ENCODE peak calls at places on chromosomes 2 and 18, in ten cellular contexts. One of them, this sample, is unnamed.

GRCh38 chr2:19029655-19030054 is 328.8 kb downstream of the OSR1 start:
- DNase-seq in astrocyte of the spinal cord: no peak
- DNase-seq in AG10803: no peak
- DNase-seq in uterus: no peak
- DNase-seq in suprapubic skin: no peak
- DNase-seq in A549: no peak
- DNase-seq in fibroblast of mammary gland: peak; percentile 68
- DNase-seq in mucosa of descending colon: no peak
- DNase-seq in Peyer's patch: no peak
- DNase-seq in cardiac muscle cell: no peak
- DNase-seq in this sample: peak; percentile 0

GRCh38 chr2:17148298-17149228 is 369.7 kb downstream of the RAD51AP2 start:
- DNase-seq in A549: no peak
- DNase-seq in cardiac muscle cell: peak; percentile 55
- DNase-seq in mucosa of descending colon: no peak
- DNase-seq in fibroblast of mammary gland: peak; percentile 2
- DNase-seq in uterus: no peak
- DNase-seq in AG10803: peak; percentile 12
- DNase-seq in Peyer's patch: no peak
- DNase-seq in astrocyte of the spinal cord: peak; percentile 26
- DNase-seq in suprapubic skin: no peak
- DNase-seq in this sample: no peak

GRCh38 chr18:48229445-48230052 is 179.6 kb downstream of the ZBTB7C start:
- DNase-seq in Peyer's patch: no peak
- DNase-seq in A549: no peak
- DNase-seq in fibroblast of mammary gland: no peak
- DNase-seq in AG10803: no peak
- DNase-seq in suprapubic skin: no peak
- DNase-seq in mucosa of descending colon: no peak
- DNase-seq in cardiac muscle cell: no peak
- DNase-seq in uterus: no peak
- DNase-seq in astrocyte of the spinal cord: no peak
- DNase-seq in this sample: no peak

GRCh38 chr2:95006661-95007060 is 18.8 kb upstream of the MAL start:
- DNase-seq in uterus: no peak
- DNase-seq in cardiac muscle cell: no peak
- DNase-seq in mucosa of descending colon: no peak
- DNase-seq in astrocyte of the spinal cord: no peak
- DNase-seq in A549: no peak
- DNase-seq in AG10803: no peak
- DNase-seq in suprapubic skin: no peak
- DNase-seq in fibroblast of mammary gland: no peak
- DNase-seq in Peyer's patch: peak; percentile 22
- DNase-seq in this sample: no peak

GRCh38 chr2:11278219-11278618 is 66.2 kb downstream of the ROCK2 start:
- DNase-seq in astrocyte of the spinal cord: no peak
- DNase-seq in AG10803: no peak
- DNase-seq in uterus: no peak
- DNase-seq in cardiac muscle cell: no peak
- DNase-seq in suprapubic skin: no peak
- DNase-seq in Peyer's patch: no peak
- DNase-seq in A549: no peak
- DNase-seq in mucosa of descending colon: no peak
- DNase-seq in fibroblast of mammary gland: no peak
- DNase-seq in this sample: no peak

GRCh38 chr2:102301867-102302362 is 9.4 kb upstream of the IL1RL1 start:
- DNase-seq in astrocyte of the spinal cord: no peak
- DNase-seq in mucosa of descending colon: peak; percentile 75
- DNase-seq in suprapubic skin: no peak
- DNase-seq in cardiac muscle cell: peak; percentile 53
- DNase-seq in Peyer's patch: no peak
- DNase-seq in fibroblast of mammary gland: peak; percentile 62
- DNase-seq in A549: no peak
- DNase-seq in AG10803: no peak
- DNase-seq in uterus: no peak
- DNase-seq in this sample: no peak

GRCh38 chr2:180219471-180219870 is 212.4 kb upstream of the CWC22 start:
- DNase-seq in Peyer's patch: no peak
- DNase-seq in uterus: no peak
- DNase-seq in mucosa of descending colon: no peak
- DNase-seq in A549: no peak
- DNase-seq in AG10803: peak; percentile 90
- DNase-seq in fibroblast of mammary gland: peak; percentile 90
- DNase-seq in astrocyte of the spinal cord: peak; percentile 10
- DNase-seq in suprapubic skin: no peak
- DNase-seq in cardiac muscle cell: no peak
- DNase-seq in this sample: no peak

GRCh38 chr2:64943387-64944150 is 45.6 kb upstream of the SLC1A4 start:
- DNase-seq in fibroblast of mammary gland: peak; percentile 60
- DNase-seq in AG10803: peak; percentile 93
- DNase-seq in uterus: peak; percentile 34
- DNase-seq in suprapubic skin: peak; percentile 83
- DNase-seq in Peyer's patch: no peak
- DNase-seq in cardiac muscle cell: no peak
- DNase-seq in A549: peak; percentile 40
- DNase-seq in mucosa of descending colon: no peak
- DNase-seq in astrocyte of the spinal cord: peak; percentile 49
- DNase-seq in this sample: no peak

GRCh38 chr2:219968685-219969345 is 341.4 kb downstream of the SLC4A3 start:
- DNase-seq in Peyer's patch: no peak
- DNase-seq in mucosa of descending colon: no peak
- DNase-seq in suprapubic skin: no peak
- DNase-seq in astrocyte of the spinal cord: peak; percentile 31
- DNase-seq in uterus: no peak
- DNase-seq in cardiac muscle cell: no peak
- DNase-seq in fibroblast of mammary gland: peak; percentile 63
- DNase-seq in AG10803: peak; percentile 41
- DNase-seq in A549: peak; percentile 54
- DNase-seq in this sample: no peak

GRCh38 chr2:831225-831536 is 119.5 kb upstream of the SNTG2 start:
- DNase-seq in Peyer's patch: no peak
- DNase-seq in fibroblast of mammary gland: no peak
- DNase-seq in cardiac muscle cell: no peak
- DNase-seq in mucosa of descending colon: no peak
- DNase-seq in suprapubic skin: no peak
- DNase-seq in uterus: no peak
- DNase-seq in A549: no peak
- DNase-seq in astrocyte of the spinal cord: no peak
- DNase-seq in AG10803: no peak
- DNase-seq in this sample: no peak

GRCh38 chr2:36486546-36487044 is 111.4 kb downstream of the FEZ2 start:
- DNase-seq in mucosa of descending colon: no peak
- DNase-seq in fibroblast of mammary gland: peak; percentile 65
- DNase-seq in A549: no peak
- DNase-seq in suprapubic skin: no peak
- DNase-seq in cardiac muscle cell: peak; percentile 23
- DNase-seq in AG10803: peak; percentile 89
- DNase-seq in uterus: no peak
- DNase-seq in Peyer's patch: no peak
- DNase-seq in astrocyte of the spinal cord: peak; percentile 76
- DNase-seq in this sample: peak; percentile 71

GRCh38 chr2:152910970-152911369 is 192.6 kb downstream of the ARL6IP6 start:
- DNase-seq in AG10803: no peak
- DNase-seq in cardiac muscle cell: no peak
- DNase-seq in fibroblast of mammary gland: no peak
- DNase-seq in A549: no peak
- DNase-seq in uterus: no peak
- DNase-seq in suprapubic skin: no peak
- DNase-seq in mucosa of descending colon: no peak
- DNase-seq in Peyer's patch: no peak
- DNase-seq in astrocyte of the spinal cord: no peak
- DNase-seq in this sample: no peak

GRCh38 chr2:151287513-151288250 is 1.8 kb downstream of the NMI start:
- DNase-seq in AG10803: no peak
- DNase-seq in fibroblast of mammary gland: no peak
- DNase-seq in suprapubic skin: no peak
- DNase-seq in A549: no peak
- DNase-seq in astrocyte of the spinal cord: no peak
- DNase-seq in uterus: no peak
- DNase-seq in mucosa of descending colon: no peak
- DNase-seq in cardiac muscle cell: no peak
- DNase-seq in Peyer's patch: no peak
- DNase-seq in this sample: no peak

GRCh38 chr2:112031473-112031872 is 23.6 kb upstream of the TMEM87B start:
- DNase-seq in A549: no peak
- DNase-seq in astrocyte of the spinal cord: peak; percentile 30
- DNase-seq in cardiac muscle cell: no peak
- DNase-seq in mucosa of descending colon: no peak
- DNase-seq in AG10803: peak; percentile 21
- DNase-seq in suprapubic skin: no peak
- DNase-seq in uterus: no peak
- DNase-seq in fibroblast of mammary gland: peak; percentile 29
- DNase-seq in Peyer's patch: no peak
- DNase-seq in this sample: no peak

GRCh38 chr2:3470166-3470651 is 49.1 kb downstream of the ADI1 start:
- DNase-seq in AG10803: peak; percentile 90
- DNase-seq in Peyer's patch: no peak
- DNase-seq in uterus: peak; percentile 87
- DNase-seq in mucosa of descending colon: no peak
- DNase-seq in fibroblast of mammary gland: peak; percentile 97
- DNase-seq in suprapubic skin: no peak
- DNase-seq in astrocyte of the spinal cord: peak; percentile 93
- DNase-seq in cardiac muscle cell: no peak
- DNase-seq in A549: no peak
- DNase-seq in this sample: peak; percentile 76

GRCh38 chr2:68284896-68285295 is 32.6 kb upstream of the PPP3R1 start:
- DNase-seq in uterus: peak; percentile 72
- DNase-seq in suprapubic skin: no peak
- DNase-seq in mucosa of descending colon: peak; percentile 8
- DNase-seq in cardiac muscle cell: no peak
- DNase-seq in fibroblast of mammary gland: peak; percentile 92
- DNase-seq in astrocyte of the spinal cord: peak; percentile 9
- DNase-seq in AG10803: peak; percentile 89
- DNase-seq in Peyer's patch: no peak
- DNase-seq in A549: no peak
- DNase-seq in this sample: no peak

GRCh38 chr2:180040146-180040925 is 33.2 kb upstream of the CWC22 start:
- DNase-seq in mucosa of descending colon: no peak
- DNase-seq in Peyer's patch: no peak
- DNase-seq in astrocyte of the spinal cord: peak; percentile 97
- DNase-seq in AG10803: peak; percentile 98
- DNase-seq in uterus: no peak
- DNase-seq in suprapubic skin: no peak
- DNase-seq in A549: no peak
- DNase-seq in fibroblast of mammary gland: peak; percentile 99
- DNase-seq in cardiac muscle cell: no peak
- DNase-seq in this sample: peak; percentile 49

GRCh38 chr2:43387092-43388062 is 161.0 kb upstream of the ZFP36L2 start:
- DNase-seq in A549: no peak
- DNase-seq in suprapubic skin: no peak
- DNase-seq in uterus: no peak
- DNase-seq in AG10803: peak; percentile 47
- DNase-seq in fibroblast of mammary gland: peak; percentile 33
- DNase-seq in mucosa of descending colon: peak; percentile 29
- DNase-seq in cardiac muscle cell: no peak
- DNase-seq in astrocyte of the spinal cord: peak; percentile 66
- DNase-seq in Peyer's patch: no peak
- DNase-seq in this sample: no peak

GRCh38 chr2:221444106-221444505 is 128.0 kb downstream of the EPHA4 start:
- DNase-seq in AG10803: peak; percentile 29
- DNase-seq in mucosa of descending colon: peak; percentile 28
- DNase-seq in uterus: no peak
- DNase-seq in suprapubic skin: no peak
- DNase-seq in astrocyte of the spinal cord: peak; percentile 64
- DNase-seq in cardiac muscle cell: no peak
- DNase-seq in Peyer's patch: no peak
- DNase-seq in A549: no peak
- DNase-seq in fibroblast of mammary gland: peak; percentile 63
- DNase-seq in this sample: no peak

DNA sequence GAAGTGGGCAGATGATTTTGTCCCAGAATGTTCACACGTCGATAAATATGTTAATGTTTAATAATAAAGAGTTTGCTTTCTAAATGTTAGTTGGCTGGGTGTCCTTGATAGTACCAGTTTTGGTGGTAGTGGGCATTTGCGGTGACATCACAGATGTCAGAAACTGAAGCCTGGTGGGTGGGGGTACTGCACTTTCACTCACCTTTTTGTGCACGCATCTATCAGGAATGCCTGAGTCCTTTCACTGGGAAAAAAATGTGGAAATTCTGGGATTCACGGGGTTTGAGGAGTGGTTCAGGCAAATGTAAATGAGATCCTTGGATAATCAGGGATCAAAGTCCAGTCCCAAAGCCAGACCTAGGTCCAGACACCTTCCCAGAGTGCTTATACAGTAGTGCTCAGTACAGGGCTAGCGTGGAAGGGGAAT is 3.2 kb downstream of the EPAS1 start:
- DNase-seq in cardiac muscle cell: no peak
- DNase-seq in mucosa of descending colon: peak; percentile 39
- DNase-seq in A549: no peak
- DNase-seq in AG10803: no peak
- DNase-seq in suprapubic skin: peak; percentile 44
- DNase-seq in fibroblast of mammary gland: no peak
- DNase-seq in astrocyte of the spinal cord: no peak
- DNase-seq in uterus: no peak
- DNase-seq in Peyer's patch: no peak
- DNase-seq in this sample: no peak
- H3K4me3 ChIP-seq in cardiac muscle cell: no peak overlapping the region
- H3K4me3 ChIP-seq in mucosa of descending colon: no peak overlapping the region
- H3K4me3 ChIP-seq in A549: peak overlapping the region; percentile 92
- H3K4me3 ChIP-seq in AG10803: peak overlapping the region; percentile 94
- H3K4me3 ChIP-seq in suprapubic skin: peak overlapping the region; percentile 81
- H3K4me3 ChIP-seq in fibroblast of mammary gland: peak overlapping the region; percentile 77
- H3K4me3 ChIP-seq in astrocyte of the spinal cord: no peak overlapping the region
- H3K4me3 ChIP-seq in uterus: peak overlapping the region; percentile 83
- H3K4me3 ChIP-seq in Peyer's patch: peak overlapping the region; percentile 60
- H3K4me3 ChIP-seq in this sample: peak overlapping the region; percentile 96

GRCh38 chr2:78431241-78431640 is 594.3 kb upstream of the REG3G start:
- DNase-seq in A549: no peak
- DNase-seq in fibroblast of mammary gland: no peak
- DNase-seq in mucosa of descending colon: no peak
- DNase-seq in uterus: no peak
- DNase-seq in astrocyte of the spinal cord: no peak
- DNase-seq in cardiac muscle cell: no peak
- DNase-seq in Peyer's patch: no peak
- DNase-seq in suprapubic skin: no peak
- DNase-seq in AG10803: no peak
- DNase-seq in this sample: no peak
- TF ChIP-seq CTCF in A549: no peak
- TF ChIP-seq CTCF in fibroblast of mammary gland: no peak
- TF ChIP-seq CTCF in mucosa of descending colon: no peak
- TF ChIP-seq CTCF in uterus: no peak
- TF ChIP-seq CTCF in astrocyte of the spinal cord: no peak
- TF ChIP-seq CTCF in cardiac muscle cell: no peak
- TF ChIP-seq CTCF in Peyer's patch: no peak
- TF ChIP-seq CTCF in suprapubic skin: no peak
- TF ChIP-seq CTCF in AG10803: no peak
- TF ChIP-seq CTCF in this sample: no peak

GRCh38 chr2:70767699-70768584 is at the start of gene ADD2:
- DNase-seq in fibroblast of mammary gland: peak; percentile 19
- DNase-seq in AG10803: peak; percentile 42
- DNase-seq in A549: peak; percentile 76
- DNase-seq in astrocyte of the spinal cord: peak; percentile 10
- DNase-seq in cardiac muscle cell: peak; percentile 83
- DNase-seq in uterus: no peak
- DNase-seq in Peyer's patch: no peak
- DNase-seq in mucosa of descending colon: no peak
- DNase-seq in suprapubic skin: no peak
- DNase-seq in this sample: no peak
- H3K4me3 ChIP-seq in fibroblast of mammary gland: no peak within 1 kb of the TSS
- H3K4me3 ChIP-seq in AG10803: peak within 1 kb of the TSS; percentile 60
- H3K4me3 ChIP-seq in A549: peak within 1 kb of the TSS; percentile 68
- H3K4me3 ChIP-seq in astrocyte of the spinal cord: peak within 1 kb of the TSS; percentile 20
- H3K4me3 ChIP-seq in cardiac muscle cell: peak within 1 kb of the TSS; percentile 56
- H3K4me3 ChIP-seq in uterus: peak within 1 kb of the TSS; percentile 21
- H3K4me3 ChIP-seq in Peyer's patch: peak within 1 kb of the TSS; percentile 33
- H3K4me3 ChIP-seq in mucosa of descending colon: no peak within 1 kb of the TSS
- H3K4me3 ChIP-seq in suprapubic skin: peak within 1 kb of the TSS; percentile 48
- H3K4me3 ChIP-seq in this sample: peak within 1 kb of the TSS; percentile 44

GRCh38 chr2:121043061-121043826 is 241.8 kb downstream of the TFCP2L1 start:
- DNase-seq in Peyer's patch: no peak
- DNase-seq in uterus: no peak
- DNase-seq in A549: no peak
- DNase-seq in astrocyte of the spinal cord: no peak
- DNase-seq in fibroblast of mammary gland: no peak
- DNase-seq in mucosa of descending colon: no peak
- DNase-seq in cardiac muscle cell: no peak
- DNase-seq in AG10803: no peak
- DNase-seq in suprapubic skin: peak; percentile 50
- DNase-seq in this sample: no peak
- TF ChIP-seq CTCF in Peyer's patch: no peak
- TF ChIP-seq CTCF in uterus: no peak
- TF ChIP-seq CTCF in A549: no peak
- TF ChIP-seq CTCF in astrocyte of the spinal cord: no peak
- TF ChIP-seq CTCF in fibroblast of mammary gland: no peak
- TF ChIP-seq CTCF in mucosa of descending colon: no peak
- TF ChIP-seq CTCF in cardiac muscle cell: no peak
- TF ChIP-seq CTCF in AG10803: no peak
- TF ChIP-seq CTCF in suprapubic skin: no peak
- TF ChIP-seq CTCF in this sample: no peak

This sample was measured in epithelial cell of proximal tubule.